ENCODE peak calls at places on chromosome 9, in seven cellular contexts. T is mesendoderm, H is mesenchymal stem cell, D is H9, R is neuronal stem cell, U is H1, Z is trophoblast cell. S is an unnamed sample.

GRCh38 chr9:15735083-15735974 is 182.5 kb downstream of the CCDC171 start:
- DNase-seq in T (no peak), H (peak), D (no peak), R (no peak), U (no peak), Z (peak), S (peak)

GRCh38 chr9:93509084-93509483 is 55.7 kb upstream of the FAM120AOS start:
- DNase-seq in T (peak), H (no peak), D (no peak), R (no peak), U (no peak), Z (no peak), S (no peak)

GRCh38 chr9:115400801-115401200 is 282.8 kb upstream of the TNC start:
- DNase-seq in T (no peak), H (peak), D (no peak), R (no peak), U (no peak), Z (no peak), S (peak)

GRCh38 chr9:14315754-14316573 is 2.0 kb upstream of the NFIB start:
- DNase-seq in T (peak), H (peak), D (peak), R (peak), U (no peak), Z (peak), S (no peak)

GRCh38 chr9:22237497-22238363 is 208.9 kb upstream of the DMRTA1 start:
- DNase-seq in T (peak), H (peak), D (no peak), R (no peak), U (no peak), Z (peak), S (peak)

GRCh38 chr9:21933865-21934264 is 60.3 kb downstream of the CDKN2A start:
- DNase-seq in T (no peak), H (no peak), D (no peak), R (no peak), U (no peak), Z (peak), S (peak)

GRCh38 chr9:117234178-117234577 is 180.7 kb downstream of the ASTN2 start:
- DNase-seq in T (no peak), H (no peak), D (no peak), R (no peak), U (no peak), Z (no peak), S (no peak)

GRCh38 chr9:127918201-127919107 is 1.6 kb upstream of the ST6GALNAC4 start:
- DNase-seq in T (peak), H (peak), D (peak), R (no peak), U (no peak), Z (no peak), S (no peak)

GRCh38 chr9:11038956-11039355 is 426.2 kb upstream of the PTPRD start:
- DNase-seq in T (peak), H (no peak), D (no peak), R (no peak), U (peak), Z (no peak), S (no peak)

GRCh38 chr9:74577956-74578355 is 80.8 kb downstream of the RORB start:
- DNase-seq in T (peak), H (no peak), D (no peak), R (no peak), U (no peak), Z (peak), S (peak)

GRCh38 chr9:19533373-19533772 is 124.6 kb downstream of the ACER2 start:
- DNase-seq in T (no peak), H (peak), D (no peak), R (no peak), U (no peak), Z (no peak), S (peak)

GRCh38 chr9:2418619-2419018 is 203.0 kb upstream of the VLDLR start:
- DNase-seq in T (peak), H (peak), D (no peak), R (no peak), U (no peak), Z (no peak), S (peak)

GRCh38 chr9:123957168-123957721 is 27.3 kb upstream of the DENND1A start:
- DNase-seq in T (no peak), H (no peak), D (no peak), R (no peak), U (no peak), Z (peak), S (no peak)

GRCh38 chr9:35907732-35908483 is 1.4 kb upstream of the SPAAR start:
- DNase-seq in T (peak), H (peak), D (peak), R (peak), U (peak), Z (peak), S (peak)

GRCh38 chr9:37999501-38000189 is 69.4 kb downstream of the SHB start:
- DNase-seq in T (no peak), H (peak), D (no peak), R (no peak), U (no peak), Z (peak), S (peak)

GRCh38 chr9:120348951-120349429 is 231.0 kb downstream of the CDK5RAP2 start:
- DNase-seq in T (peak), H (peak), D (peak), R (peak), U (peak), Z (peak), S (peak)

GRCh38 chr9:130147215-130147614 is 25.0 kb upstream of the NCS1 start:
- DNase-seq in T (no peak), H (no peak), D (no peak), R (no peak), U (no peak), Z (no peak), S (no peak)

GRCh38 chr9:95425910-95426551 is 90.7 kb downstream of the PTCH1 start:
- DNase-seq in T (no peak), H (peak), D (no peak), R (no peak), U (no peak), Z (no peak), S (peak)

GRCh38 chr9:109699019-109699418 is 81.0 kb upstream of the PALM2AKAP2 start:
- DNase-seq in T (no peak), H (no peak), D (no peak), R (no peak), U (no peak), Z (no peak), S (no peak)

GRCh38 chr9:115267788-115268187 is 149.8 kb upstream of the TNC start:
- DNase-seq in T (peak), H (peak), D (no peak), R (no peak), U (no peak), Z (no peak), S (peak)

GRCh38 chr9:31210982-31211570 is 1173.4 kb upstream of the ACO1 start:
- DNase-seq in T (peak), H (peak), D (peak), R (no peak), U (no peak), Z (peak), S (no peak)

GRCh38 chr9:8895498-8896224 is 1096.1 kb upstream of the DMAC1 start:
- DNase-seq in T (peak), H (peak), D (no peak), R (peak), U (no peak), Z (peak), S (peak)

GRCh38 chr9:133830310-133830709 is 92.2 kb upstream of the SARDH start:
- DNase-seq in T (no peak), H (no peak), D (no peak), R (no peak), U (no peak), Z (no peak), S (peak)

GRCh38 chr9:15999422-16000339 is 446.8 kb downstream of the CCDC171 start:
- DNase-seq in T (peak), H (peak), D (no peak), R (no peak), U (no peak), Z (peak), S (peak)

GRCh38 chr9:31314241-31314640 is 1070.2 kb upstream of the ACO1 start:
- DNase-seq in T (no peak), H (peak), D (no peak), R (no peak), U (no peak), Z (no peak), S (no peak)

GRCh38 chr9:133725886-133726285 is 12.3 kb downstream of the SARDH start:
- DNase-seq in T (no peak), H (no peak), D (no peak), R (no peak), U (no peak), Z (no peak), S (no peak)

GRCh38 chr9:96853711-96854072 is 622 bp downstream of the ZNF782 start:
- DNase-seq in T (peak), H (peak), D (no peak), R (no peak), U (no peak), Z (no peak), S (peak)

GRCh38 chr9:130746434-130747212 is 53.0 kb downstream of the EXOSC2 start:
- DNase-seq in T (no peak), H (no peak), D (no peak), R (no peak), U (no peak), Z (no peak), S (no peak)

GRCh38 chr9:132651259-132651658 is 18.5 kb downstream of the DDX31 start:
- DNase-seq in T (no peak), H (peak), D (no peak), R (no peak), U (no peak), Z (peak), S (peak)

GRCh38 chr9:130183133-130183762 is 11.0 kb downstream of the NCS1 start:
- DNase-seq in T (peak), H (peak), D (no peak), R (no peak), U (no peak), Z (peak), S (peak)

GRCh38 chr9:123418052-123418430 is 62.0 kb downstream of the CRB2 start:
- DNase-seq in T (no peak), H (no peak), D (no peak), R (no peak), U (no peak), Z (no peak), S (no peak)

GRCh38 chr9:133738039-133738805 is at the start of gene SARDH:
- DNase-seq in T (peak), H (peak), D (peak), R (peak), U (peak), Z (peak), S (peak)

GRCh38 chr9:2181794-2182193 is 166.6 kb downstream of the SMARCA2 start:
- DNase-seq in T (peak), H (peak), D (peak), R (peak), U (no peak), Z (peak), S (peak)

GRCh38 chr9:91824591-91825339 is 125.3 kb downstream of the ROR2 start:
- DNase-seq in T (no peak), H (peak), D (no peak), R (no peak), U (no peak), Z (no peak), S (no peak)

GRCh38 chr9:93100265-93100636 is 4.2 kb downstream of the CARD19 start:
- DNase-seq in T (no peak), H (no peak), D (no peak), R (no peak), U (no peak), Z (no peak), S (no peak)

GRCh38 chr9:98905015-98905414 is 38.7 kb upstream of the COL15A1 start:
- DNase-seq in T (no peak), H (no peak), D (no peak), R (no peak), U (no peak), Z (no peak), S (no peak)

GRCh38 chr9:16278420-16278999 is 592.0 kb downstream of the BNC2 start:
- DNase-seq in T (no peak), H (no peak), D (peak), R (no peak), U (no peak), Z (no peak), S (no peak)

DNA sequence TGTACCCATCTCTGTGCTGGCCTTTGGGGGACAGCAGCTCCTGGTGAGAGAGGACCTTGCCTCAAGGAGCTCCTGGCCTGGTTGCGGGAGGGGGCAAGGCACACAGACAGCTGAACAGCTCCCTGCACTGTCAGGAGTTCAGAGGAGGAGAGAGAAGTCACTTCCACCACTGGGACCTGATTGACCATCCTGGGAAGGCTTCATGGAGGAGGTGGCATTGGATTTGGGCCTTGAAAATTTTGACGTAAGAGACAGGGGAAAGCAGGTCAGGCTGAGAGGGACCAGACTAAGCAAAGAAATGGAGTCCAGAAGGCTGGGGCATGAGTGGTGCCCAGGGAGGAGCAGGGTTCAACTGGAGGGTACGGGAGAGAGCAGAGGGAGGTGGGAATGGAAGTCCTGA is 20.3 kb upstream of the DAB2IP start:
- DNase-seq in T (no peak), H (no peak), D (no peak), R (no peak), U (no peak), Z (no peak), S (no peak)
- H2AK5ac ChIP-seq in T (no peak), H (no peak), D (no peak), R (no peak), U (no peak), Z (no peak), S (no peak)

DNA sequence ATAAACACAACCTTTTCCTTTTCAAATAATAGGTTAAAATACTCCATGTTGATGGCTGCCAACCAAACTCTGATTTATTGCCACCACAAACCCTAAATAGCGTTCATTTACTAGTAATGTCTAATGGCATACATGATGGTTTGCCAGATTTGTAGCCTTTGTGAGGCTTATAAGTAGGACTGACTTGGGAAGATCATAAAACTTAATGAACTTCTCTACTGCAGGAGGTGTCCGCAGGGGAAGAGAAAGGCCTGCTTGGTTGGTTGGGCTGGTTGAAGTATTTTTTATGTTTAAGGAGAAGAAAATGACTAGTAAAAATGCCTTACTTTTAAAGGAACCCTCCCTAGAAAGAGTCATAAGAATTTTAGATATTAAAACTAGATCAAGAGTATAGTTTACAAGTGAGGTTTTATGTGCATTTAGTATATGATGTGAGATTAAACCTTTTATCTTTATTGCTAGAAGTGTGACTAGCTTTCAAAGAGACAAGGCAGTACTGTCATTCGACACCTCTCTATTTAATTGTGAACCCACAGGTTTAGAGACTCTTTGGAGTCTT is 5.0 kb downstream of the PBX3 start:
- DNase-seq in T (peak), H (no peak), D (no peak), R (no peak), U (no peak), Z (no peak), S (no peak)
- H2AK5ac ChIP-seq in T (no peak), H (no peak), D (no peak), R (no peak), U (no peak), Z (no peak), S (no peak)

DNA sequence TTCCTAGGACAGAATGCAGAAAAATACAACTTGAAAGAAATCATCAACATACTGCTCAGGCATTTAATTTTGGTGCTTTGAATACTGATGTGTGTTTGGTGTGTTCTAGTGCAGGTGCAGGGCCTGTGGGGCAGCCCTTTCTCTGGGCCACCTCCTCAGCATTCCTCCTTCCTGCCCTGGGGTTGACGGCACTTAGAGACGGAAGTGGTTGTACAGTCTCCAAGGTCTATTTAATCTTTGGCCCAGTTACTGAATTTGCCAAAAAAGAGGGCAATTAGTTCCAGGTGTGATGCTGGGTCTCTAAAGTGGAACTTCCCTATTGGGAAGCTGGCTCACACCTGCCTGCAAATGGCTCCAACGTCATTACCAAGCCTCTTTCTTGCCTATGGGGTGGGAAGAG is 269.0 kb downstream of the SH3GL2 start:
- DNase-seq in T (no peak), H (no peak), D (no peak), R (no peak), U (no peak), Z (no peak), S (no peak)
- H2AK5ac ChIP-seq in T (no peak), H (no peak), D (no peak), R (no peak), U (no peak), Z (no peak), S (no peak)

GRCh38 chr9:81083062-81083461 is 606.3 kb downstream of the TLE1 start:
- DNase-seq in T (peak), H (peak), D (peak), R (peak), U (no peak), Z (no peak), S (peak)

GRCh38 chr9:81080185-81080584 is 609.2 kb downstream of the TLE1 start:
- DNase-seq in T (no peak), H (no peak), D (no peak), R (no peak), U (no peak), Z (peak), S (no peak)

GRCh38 chr9:81082251-81082650 is 607.1 kb downstream of the TLE1 start:
- DNase-seq in T (no peak), H (no peak), D (no peak), R (no peak), U (no peak), Z (no peak), S (peak)

GRCh38 chr9:81078555-81078954 is 610.8 kb downstream of the TLE1 start:
- DNase-seq in T (no peak), H (no peak), D (no peak), R (no peak), U (no peak), Z (no peak), S (peak)

DNA sequence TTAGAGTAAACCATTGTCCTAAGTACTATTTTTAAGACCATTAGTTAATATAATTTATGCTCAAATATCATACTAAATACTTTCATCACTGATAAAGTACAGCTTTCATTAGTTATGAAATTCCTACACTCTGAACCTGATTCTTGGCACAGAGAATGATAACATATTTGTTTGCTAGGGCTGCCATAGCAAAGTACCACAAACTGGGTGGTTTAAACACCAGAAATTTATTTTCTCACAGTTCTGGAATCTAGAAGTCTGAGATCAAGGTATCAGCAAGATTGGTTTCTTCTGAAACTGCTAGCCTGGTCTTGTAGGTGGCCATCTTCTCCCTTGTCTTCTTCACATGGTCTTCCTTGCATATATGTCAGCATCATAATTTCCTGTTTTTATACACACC is 608.4 kb downstream of the TLE1 start:
- DNase-seq in T (no peak), H (no peak), D (no peak), R (no peak), U (no peak), Z (no peak), S (no peak)
- H2AK5ac ChIP-seq in T (no peak), H (no peak), D (no peak), R (no peak), U (no peak), Z (no peak), S (no peak)

DNA sequence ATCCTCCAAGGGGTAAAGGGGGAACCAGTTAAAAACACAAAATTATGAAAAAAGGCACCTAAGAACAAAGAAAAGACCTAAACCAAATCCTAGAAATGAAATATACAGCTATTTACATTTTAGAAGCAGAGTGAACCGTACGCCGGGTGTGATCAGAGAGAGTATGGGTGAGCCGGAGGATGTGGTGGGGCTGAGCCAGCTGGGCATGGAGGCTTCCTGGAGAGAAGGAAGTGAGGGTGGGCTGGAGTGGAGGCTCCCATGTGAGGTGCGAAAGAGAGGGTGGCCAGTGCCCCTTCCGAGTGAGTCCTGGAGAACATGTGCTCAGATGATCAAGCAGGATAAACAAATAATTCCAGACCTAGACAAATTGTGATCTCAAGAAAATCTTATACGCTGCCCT is 111.6 kb downstream of the CACNA1B start:
- DNase-seq in T (no peak), H (no peak), D (no peak), R (no peak), U (no peak), Z (no peak), S (no peak)
- H2AK5ac ChIP-seq in T (no peak), H (no peak), D (no peak), R (no peak), U (no peak), Z (no peak), S (no peak)

GRCh38 chr9:136421791-136422190 is 11.3 kb downstream of the PMPCA start:
- DNase-seq in T (no peak), H (no peak), D (no peak), R (no peak), U (no peak), Z (no peak), S (no peak)
- H2AK5ac ChIP-seq in T (no peak), H (no peak), D (no peak), R (no peak), U (no peak), Z (no peak), S (no peak)

DNA sequence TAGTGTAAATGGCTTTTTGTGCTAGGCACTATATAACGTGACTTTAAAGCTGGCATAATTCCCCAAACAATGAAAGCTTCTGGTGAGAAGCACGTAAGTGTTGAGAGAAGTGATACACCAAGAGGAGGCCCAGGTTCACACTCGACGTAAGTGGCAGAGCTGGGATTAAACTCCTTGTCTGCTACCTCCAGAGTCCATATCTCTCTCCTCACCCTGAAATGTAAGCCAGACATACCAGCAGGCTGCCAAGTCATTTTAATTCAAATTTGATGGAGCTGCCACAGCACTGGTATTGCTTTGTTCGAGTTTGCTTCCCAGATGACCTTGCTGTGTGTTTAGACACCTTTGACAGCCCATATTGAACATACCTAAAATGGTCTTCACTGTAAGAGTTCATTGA is 319.7 kb downstream of the GLIS3 start:
- DNase-seq in T (no peak), H (no peak), D (no peak), R (no peak), U (no peak), Z (no peak), S (no peak)
- H2AK5ac ChIP-seq in T (no peak), H (peak), D (no peak), R (no peak), U (no peak), Z (no peak), S (no peak)